ENCODE peak calls at places on chromosomes 4 and X, in ten cellular contexts. P, I, R, S, U, J, E, G, V and K are unnamed samples.

GRCh38 chr4:57154191-57154590 is 44.0 kb upstream of the IGFBP7 start:
- DNase-seq in G (no peak), I (peak), U (peak), P (no peak), R (no peak), V (no peak), E (no peak), J (no peak), S (peak), K (no peak)

GRCh38 chrX:43446752-43447151 is 209.3 kb upstream of the MAOA start:
- DNase-seq in U (no peak), E (no peak), V (no peak), S (no peak), I (no peak), R (no peak), J (no peak), P (no peak), G (no peak), K (no peak)

GRCh38 chr4:91256751-91257150 is 1047.0 kb upstream of the GRID2 start:
- DNase-seq in V (no peak), S (no peak), J (no peak), E (no peak), G (no peak), U (no peak), P (no peak), I (no peak), R (no peak), K (no peak)

GRCh38 chr4:118282692-118283091 is 70.1 kb downstream of the PRSS12 start:
- DNase-seq in P (no peak), I (peak), U (no peak), G (no peak), S (peak), J (no peak), E (no peak), V (no peak), R (no peak), K (peak)

GRCh38 chr4:73875401-73875800 is 6.2 kb downstream of the CXCL1 start:
- DNase-seq in V (no peak), I (no peak), U (no peak), R (no peak), S (peak), P (no peak), G (no peak), E (no peak), J (no peak), K (no peak)

GRCh38 chr4:173748353-173748752 is 218.3 kb upstream of the HAND2 start:
- DNase-seq in V (no peak), U (no peak), S (peak), G (no peak), E (no peak), I (no peak), J (no peak), R (no peak), P (no peak), K (peak)

GRCh38 chrX:153158319-153158718 is 20.8 kb upstream of the MAGEA1 start:
- DNase-seq in G (no peak), P (no peak), S (no peak), U (no peak), I (no peak), V (no peak), E (no peak), J (no peak), R (no peak), K (no peak)

GRCh38 chrX:12950851-12951589 is 23.9 kb upstream of the TMSB4X start:
- DNase-seq in R (peak), S (peak), I (no peak), G (peak), P (no peak), J (peak), V (peak), U (no peak), E (no peak), K (no peak)

GRCh38 chr4:100244347-100244746 is 54.1 kb upstream of the DDIT4L start:
- DNase-seq in U (no peak), I (no peak), P (no peak), J (no peak), S (no peak), V (no peak), R (no peak), E (no peak), G (no peak), K (no peak)

GRCh38 chrX:107482046-107482445 is 32.6 kb downstream of the FRMPD3 start:
- DNase-seq in R (no peak), S (no peak), I (no peak), J (no peak), P (no peak), E (no peak), V (no peak), G (no peak), U (no peak), K (no peak)

GRCh38 chr4:242121-242848 is 63.0 kb downstream of the ZNF732 start:
- DNase-seq in G (peak), J (peak), R (peak), V (peak), E (peak), I (no peak), S (peak), P (no peak), U (no peak), K (peak)

GRCh38 chr4:26086621-26087068 is 172.6 kb downstream of the SMIM20 start:
- DNase-seq in G (no peak), S (no peak), V (no peak), R (no peak), U (no peak), J (no peak), P (no peak), I (no peak), E (no peak), K (no peak)

GRCh38 chr4:106351016-106351415 is 17.6 kb downstream of the GIMD1 start:
- DNase-seq in I (no peak), R (no peak), E (no peak), G (no peak), P (no peak), U (no peak), S (no peak), V (no peak), J (no peak), K (no peak)

GRCh38 chrX:152220612-152221011 is 82.2 kb upstream of the MAGEA10 start:
- DNase-seq in S (peak), E (no peak), P (no peak), J (no peak), R (no peak), G (no peak), V (no peak), U (no peak), I (no peak), K (no peak)

GRCh38 chrX:22534643-22535042 is 261.9 kb downstream of the CBLL2 start:
- DNase-seq in R (no peak), P (peak), I (peak), J (no peak), U (no peak), S (peak), G (no peak), E (no peak), V (no peak), K (peak)

GRCh38 chr4:53490965-53491622 is 100.2 kb downstream of the LNX1 start:
- DNase-seq in I (peak), V (no peak), J (no peak), U (peak), R (no peak), G (no peak), S (peak), P (peak), E (no peak), K (peak)

GRCh38 chr4:124980276-124980752 is 267.8 kb upstream of the ANKRD50 start:
- DNase-seq in V (no peak), S (peak), I (no peak), R (no peak), U (no peak), E (no peak), J (no peak), P (peak), G (no peak), K (peak)

GRCh38 chrX:51461053-51462050 is 35.0 kb downstream of the NUDT11 start:
- DNase-seq in R (no peak), J (no peak), V (no peak), S (peak), U (peak), I (peak), P (no peak), G (no peak), E (no peak), K (peak)

GRCh38 chr4:6200922-6201362 is 593 bp upstream of the JAKMIP1 start:
- DNase-seq in P (no peak), J (no peak), E (no peak), G (peak), S (no peak), R (no peak), V (no peak), I (no peak), U (no peak), K (no peak)

GRCh38 chr4:81565137-81565870 is 93.6 kb upstream of the RASGEF1B start:
- DNase-seq in I (no peak), P (no peak), G (no peak), U (peak), E (peak), R (no peak), V (no peak), J (no peak), S (peak), K (peak)

GRCh38 chr4:173247316-173247715 is 78.7 kb downstream of the GALNT7 start:
- DNase-seq in V (no peak), P (no peak), I (no peak), U (no peak), J (no peak), S (no peak), G (no peak), R (no peak), E (no peak), K (no peak)

GRCh38 chr4:74033721-74034120 is 4.8 kb downstream of the CXCL3 start:
- DNase-seq in V (no peak), G (no peak), P (no peak), J (no peak), S (peak), I (no peak), E (no peak), U (no peak), R (no peak), K (peak)

GRCh38 chrX:154046262-154046771 is 26.6 kb upstream of the IRAK1 start:
- DNase-seq in P (peak), E (no peak), G (no peak), S (peak), V (no peak), R (no peak), U (no peak), J (no peak), I (peak), K (peak)

GRCh38 chrX:47497274-47497673 is 14.3 kb upstream of the ZNF41 start:
- DNase-seq in V (no peak), R (no peak), P (no peak), S (peak), E (no peak), G (no peak), I (no peak), J (no peak), U (no peak), K (peak)

GRCh38 chr4:153509724-153510123 is 43.6 kb downstream of the TMEM131L start:
- DNase-seq in I (no peak), U (no peak), G (no peak), R (no peak), E (no peak), V (no peak), P (no peak), S (no peak), J (no peak), K (no peak)

GRCh38 chrX:9829308-9830267 is 43.4 kb downstream of the SHROOM2 start:
- DNase-seq in V (no peak), G (peak), J (no peak), S (peak), U (no peak), R (no peak), E (no peak), P (no peak), I (no peak), K (no peak)

GRCh38 chrX:63561425-63561824 is 210.3 kb upstream of the SPIN4 start:
- DNase-seq in J (no peak), G (no peak), U (peak), S (peak), E (no peak), R (no peak), P (no peak), I (no peak), V (no peak), K (no peak)

GRCh38 chr4:102616661-102617060 is 115.5 kb downstream of the NFKB1 start:
- DNase-seq in R (no peak), P (no peak), E (no peak), U (no peak), I (no peak), G (no peak), S (no peak), V (no peak), J (no peak), K (no peak)

GRCh38 chr4:58247792-58248191 is 1137.6 kb upstream of the IGFBP7 start:
- DNase-seq in S (no peak), P (no peak), I (no peak), R (no peak), G (no peak), U (no peak), E (no peak), J (no peak), V (no peak), K (no peak)

GRCh38 chrX:17967888-17968287 is 106.8 kb upstream of the RAI2 start:
- DNase-seq in G (no peak), E (no peak), P (no peak), R (no peak), V (no peak), I (no peak), S (no peak), J (no peak), U (peak), K (no peak)

GRCh38 chrX:140346711-140347110 is 158.2 kb downstream of the SOX3 start:
- DNase-seq in G (no peak), R (no peak), P (no peak), V (no peak), J (no peak), E (no peak), U (peak), S (peak), I (no peak), K (no peak)

GRCh38 chr4:79042079-79042674 is 102.9 kb upstream of the PAQR3 start:
- DNase-seq in S (peak), E (no peak), G (no peak), P (no peak), R (no peak), U (peak), J (no peak), V (no peak), I (no peak), K (peak)

GRCh38 chr4:37876156-37876555 is 14.7 kb upstream of the TBC1D1 start:
- DNase-seq in V (no peak), E (no peak), G (no peak), R (no peak), J (no peak), I (no peak), U (no peak), S (no peak), P (no peak), K (no peak)

GRCh38 chrX:153397256-153397960 is 3.7 kb downstream of the PNMA6E start:
- DNase-seq in J (no peak), V (no peak), E (no peak), P (no peak), S (no peak), I (no peak), U (no peak), G (no peak), R (no peak), K (no peak)

GRCh38 chrX:119685225-119686066 is 7.5 kb downstream of the SEPTIN6 start:
- DNase-seq in E (no peak), J (peak), S (peak), R (no peak), U (peak), I (no peak), V (no peak), P (no peak), G (no peak), K (no peak)

GRCh38 chr4:13233755-13234154 is 250.4 kb downstream of the RAB28 start:
- DNase-seq in V (no peak), R (no peak), I (no peak), U (no peak), P (no peak), J (no peak), G (no peak), S (no peak), E (no peak), K (no peak)

GRCh38 chr4:88600129-88600849 is 8.0 kb downstream of the HERC3 start:
- DNase-seq in G (no peak), U (no peak), J (no peak), V (no peak), P (peak), I (peak), E (no peak), R (no peak), S (peak), K (peak)

GRCh38 chr4:85681194-85681803 is 206.3 kb downstream of the ARHGAP24 start:
- DNase-seq in E (peak), R (no peak), V (no peak), J (peak), U (no peak), P (peak), G (no peak), I (peak), S (peak), K (peak)

GRCh38 chrX:38636949-38637819 is 75.8 kb downstream of the TSPAN7 start:
- DNase-seq in V (no peak), I (no peak), U (no peak), G (no peak), E (no peak), R (no peak), S (no peak), J (no peak), P (no peak), K (no peak)